ENCODE peak calls at places on chromosomes 13 and 19, in ten cellular contexts. J is SJSA1; M is breast epithelium; G is effector memory CD4-positive, alpha-beta T cell; H is fibroblast of lung; Z is uterus; P is CD8-positive, alpha-beta memory T cell; U is tibial nerve; V is transverse colon; T is heart right ventricle. W is an unnamed sample. For H3K4me1, the result is how much of the 10 kb centered on the place peaks cover.

GRCh38 chr19:48819366-48819816 is 8.6 kb upstream of the BCAT2 start:
- DNase-seq in J (no peak), M (peak), G (no peak), H (peak), Z (peak), P (no peak), U (peak), V (peak), T (peak), W (peak)

GRCh38 chr13:95463516-95463915 is 89.0 kb upstream of the CLDN10 start:
- DNase-seq in J (no peak), M (no peak), G (no peak), H (no peak), Z (no peak), P (no peak), U (no peak), V (no peak), T (no peak), W (no peak)

GRCh38 chr13:51707468-51707867 is 96.5 kb downstream of the DHRS12 start:
- DNase-seq in J (no peak), M (no peak), G (no peak), H (no peak), Z (no peak), P (no peak), U (no peak), V (no peak), T (no peak), W (no peak)

GRCh38 chr13:50123002-50123401 is 107.8 kb downstream of the KCNRG start:
- DNase-seq in J (no peak), M (no peak), G (no peak), H (no peak), Z (no peak), P (no peak), U (no peak), V (no peak), T (no peak), W (no peak)

GRCh38 chr13:40974460-40975407 is 44.4 kb downstream of the ELF1 start:
- DNase-seq in J (no peak), M (no peak), G (no peak), H (peak), Z (no peak), P (peak), U (no peak), V (peak), T (no peak), W (no peak)

GRCh38 chr13:60146491-60146890 is 17.2 kb downstream of the DIAPH3 start:
- DNase-seq in J (no peak), M (no peak), G (no peak), H (peak), Z (no peak), P (no peak), U (no peak), V (no peak), T (no peak), W (no peak)

GRCh38 chr19:42313096-42313839 is at the start of gene TMEM145:
- DNase-seq in J (no peak), M (no peak), G (no peak), H (peak), Z (no peak), P (no peak), U (no peak), V (peak), T (no peak), W (peak)

GRCh38 chr19:49817964-49818690 is at the start of gene MED25:
- DNase-seq in J (peak), M (peak), G (peak), H (peak), Z (peak), P (peak), U (peak), V (peak), T (peak), W (peak)

GRCh38 chr19:42069619-42070293 is at the start of gene GRIK5:
- DNase-seq in J (no peak), M (no peak), G (no peak), H (no peak), Z (no peak), P (no peak), U (no peak), V (no peak), T (no peak), W (no peak)

GRCh38 chr19:912181-913079 is 589 bp downstream of the R3HDM4 start:
- DNase-seq in J (no peak), M (peak), G (no peak), H (no peak), Z (no peak), P (no peak), U (no peak), V (no peak), T (no peak), W (no peak)

GRCh38 chr19:38684078-38684861 is 36.8 kb downstream of the ACTN4 start:
- DNase-seq in J (peak), M (peak), G (peak), H (peak), Z (peak), P (peak), U (peak), V (peak), T (peak), W (peak)

GRCh38 chr19:10078329-10078728 is 7.8 kb upstream of the SHFL start:
- DNase-seq in J (no peak), M (no peak), G (no peak), H (no peak), Z (no peak), P (no peak), U (no peak), V (no peak), T (no peak), W (no peak)

GRCh38 chr13:46181799-46182490 is at the start of gene LCP1:
- DNase-seq in J (no peak), M (peak), G (peak), H (no peak), Z (no peak), P (peak), U (no peak), V (peak), T (no peak), W (no peak)

GRCh38 chr13:110129076-110129475 is 177.9 kb downstream of the COL4A1 start:
- DNase-seq in J (peak), M (no peak), G (no peak), H (no peak), Z (no peak), P (no peak), U (no peak), V (no peak), T (no peak), W (no peak)

GRCh38 chr13:45827318-45827717 is 24.2 kb downstream of the SIAH3 start:
- DNase-seq in J (no peak), M (no peak), G (no peak), H (peak), Z (no peak), P (no peak), U (no peak), V (no peak), T (peak), W (no peak)

GRCh38 chr19:2719910-2720776 is 1.0 kb downstream of the DIRAS1 start:
- DNase-seq in J (peak), M (no peak), G (no peak), H (peak), Z (no peak), P (no peak), U (no peak), V (no peak), T (peak), W (peak)

GRCh38 chr13:65966991-65967451 is 1263.1 kb downstream of the PCDH9 start:
- DNase-seq in J (no peak), M (no peak), G (no peak), H (peak), Z (no peak), P (no peak), U (no peak), V (no peak), T (no peak), W (peak)

GRCh38 chr19:2561895-2562294 is 86.0 kb downstream of the GADD45B start:
- DNase-seq in J (no peak), M (no peak), G (peak), H (no peak), Z (no peak), P (peak), U (no peak), V (no peak), T (no peak), W (no peak)

GRCh38 chr13:84433024-84433423 is 550.8 kb upstream of the SLITRK1 start:
- DNase-seq in J (no peak), M (no peak), G (no peak), H (peak), Z (no peak), P (no peak), U (no peak), V (no peak), T (no peak), W (peak)

GRCh38 chr13:75226755-75227435 is 255.1 kb downstream of the TBC1D4 start:
- DNase-seq in J (no peak), M (no peak), G (no peak), H (peak), Z (no peak), P (no peak), U (no peak), V (no peak), T (no peak), W (peak)

GRCh38 chr13:103540394-103540793 is 474.2 kb upstream of the SLC10A2 start:
- DNase-seq in J (no peak), M (no peak), G (no peak), H (no peak), Z (no peak), P (no peak), U (no peak), V (no peak), T (no peak), W (no peak)

GRCh38 chr13:103731959-103732358 is 665.7 kb upstream of the SLC10A2 start:
- DNase-seq in J (no peak), M (no peak), G (no peak), H (no peak), Z (no peak), P (no peak), U (no peak), V (no peak), T (no peak), W (no peak)

GRCh38 chr19:49200238-49200862 is 42.8 kb downstream of the TRPM4 start:
- DNase-seq in J (no peak), M (no peak), G (no peak), H (no peak), Z (no peak), P (no peak), U (no peak), V (peak), T (no peak), W (no peak)

GRCh38 chr13:105603283-105603682 is 932.2 kb downstream of the EFNB2 start:
- DNase-seq in J (no peak), M (no peak), G (no peak), H (no peak), Z (no peak), P (no peak), U (no peak), V (peak), T (no peak), W (no peak)

GRCh38 chr13:20387441-20387971 is 138.2 kb downstream of the CRYL1 start:
- DNase-seq in J (no peak), M (no peak), G (no peak), H (peak), Z (no peak), P (no peak), U (no peak), V (no peak), T (no peak), W (peak)

GRCh38 chr19:45815501-45816216 is 551 bp upstream of the RSPH6A start:
- DNase-seq in J (no peak), M (no peak), G (no peak), H (peak), Z (no peak), P (no peak), U (no peak), V (no peak), T (no peak), W (no peak)

GRCh38 chr13:59666504-59666903 is 497.2 kb downstream of the DIAPH3 start:
- DNase-seq in J (no peak), M (no peak), G (no peak), H (peak), Z (no peak), P (no peak), U (no peak), V (no peak), T (no peak), W (no peak)

GRCh38 chr19:6876790-6877189 is 10.6 kb upstream of the ADGRE1 start:
- DNase-seq in J (no peak), M (no peak), G (no peak), H (no peak), Z (no peak), P (no peak), U (no peak), V (no peak), T (no peak), W (no peak)

GRCh38 chr13:30715357-30715756 is 20.0 kb upstream of the ALOX5AP start:
- DNase-seq in J (no peak), M (no peak), G (no peak), H (no peak), Z (no peak), P (no peak), U (no peak), V (no peak), T (no peak), W (no peak)

GRCh38 chr19:40584007-40584406 is 7.3 kb downstream of the SHKBP1 start:
- DNase-seq in J (no peak), M (no peak), G (no peak), H (no peak), Z (no peak), P (no peak), U (no peak), V (no peak), T (no peak), W (peak)

GRCh38 chr13:97107815-97108534 is 113.7 kb upstream of the OXGR1 start:
- DNase-seq in J (no peak), M (peak), G (no peak), H (peak), Z (no peak), P (no peak), U (no peak), V (no peak), T (no peak), W (no peak)

GRCh38 chr19:11373166-11373884 is 1.1 kb upstream of the SWSAP1 start:
- DNase-seq in J (no peak), M (no peak), G (no peak), H (peak), Z (no peak), P (no peak), U (no peak), V (no peak), T (no peak), W (peak)

GRCh38 chr13:62293081-62293480 is 877.4 kb upstream of the PCDH20 start:
- DNase-seq in J (no peak), M (no peak), G (no peak), H (peak), Z (no peak), P (no peak), U (no peak), V (no peak), T (no peak), W (peak)

GRCh38 chr13:41645313-41645712 is 188.0 kb downstream of the RGCC start:
- DNase-seq in J (peak), M (peak), G (no peak), H (peak), Z (peak), P (no peak), U (peak), V (no peak), T (no peak), W (peak)

GRCh38 chr19:16985403-16985802 is 41.2 kb downstream of the CPAMD8 start:
- DNase-seq in J (no peak), M (no peak), G (no peak), H (no peak), Z (no peak), P (no peak), U (no peak), V (no peak), T (no peak), W (no peak)

GRCh38 chr19:33401683-33402420 is 28.3 kb downstream of the CEBPG start:
- DNase-seq in J (no peak), M (no peak), G (no peak), H (no peak), Z (no peak), P (no peak), U (peak), V (no peak), T (no peak), W (no peak)

GRCh38 chr13:99227331-99227900 is 26.8 kb downstream of the UBAC2 start:
- DNase-seq in J (peak), M (no peak), G (no peak), H (no peak), Z (no peak), P (no peak), U (no peak), V (no peak), T (no peak), W (no peak)
- H3K4me1 ChIP-seq in J (under half), M (under half), G (half or more), H (under half), Z (under half), P (half or more), U (under half), V (under half), T (under half), W (under half)

DNA sequence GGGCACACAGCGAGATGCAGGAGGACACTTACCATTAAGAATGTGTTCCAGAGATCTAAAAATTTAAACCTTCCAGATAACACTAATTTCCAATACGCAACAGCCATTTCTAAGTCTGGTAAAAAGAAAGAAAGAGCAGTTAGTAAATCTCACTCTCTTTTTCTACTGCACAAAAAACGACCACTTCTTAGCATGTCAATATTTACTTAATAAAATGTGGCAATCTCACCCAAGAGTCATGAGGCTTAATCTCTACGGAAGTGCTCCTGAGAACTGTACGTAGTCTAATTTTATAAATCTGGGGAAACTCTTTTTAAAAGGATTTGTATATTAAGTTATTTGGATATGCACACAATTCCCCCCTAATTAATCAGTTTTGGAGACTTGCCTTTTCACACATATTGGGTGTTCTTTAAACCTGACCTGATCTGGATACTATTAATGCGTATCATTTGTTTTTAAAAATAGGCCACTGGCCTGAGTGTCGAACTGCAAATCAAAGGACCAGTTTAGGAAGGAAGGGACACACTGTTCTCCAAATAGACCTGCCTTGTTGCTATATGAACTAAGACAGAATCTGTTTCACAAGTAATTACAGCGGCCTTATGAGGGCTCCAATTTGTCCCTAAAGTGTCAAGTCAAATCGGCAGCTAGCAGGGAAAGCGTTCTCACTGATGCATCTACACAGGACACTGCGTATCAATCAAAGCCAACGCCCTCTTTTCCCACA is 7.9 kb upstream of the ADPRHL1 start:
- DNase-seq in J (no peak), M (no peak), G (no peak), H (no peak), Z (no peak), P (no peak), U (no peak), V (no peak), T (no peak), W (no peak)
- H3K27ac ChIP-seq in J (no peak), M (no peak), G (no peak), H (no peak), Z (no peak), P (no peak), U (no peak), V (no peak), T (peak), W (no peak)

GRCh38 chr19:51210385-51210784 is 14.5 kb upstream of the CD33 start:
- DNase-seq in J (no peak), M (no peak), G (no peak), H (no peak), Z (no peak), P (no peak), U (no peak), V (no peak), T (no peak), W (no peak)
- H3K4me1 ChIP-seq in J (under half), M (under half), G (under half), H (under half), Z (under half), P (under half), U (under half), V (under half), T (under half), W (under half)

GRCh38 chr13:73401769-73402168 is 343.0 kb downstream of the KLF5 start:
- DNase-seq in J (no peak), M (no peak), G (no peak), H (no peak), Z (no peak), P (no peak), U (no peak), V (no peak), T (no peak), W (no peak)
- H3K27ac ChIP-seq in J (no peak), M (no peak), G (no peak), H (no peak), Z (no peak), P (no peak), U (no peak), V (peak), T (no peak), W (no peak)

GRCh38 chr19:44677019-44677809 is 5.9 kb downstream of the CEACAM19 start:
- DNase-seq in J (no peak), M (no peak), G (no peak), H (peak), Z (no peak), P (no peak), U (no peak), V (no peak), T (no peak), W (peak)
- H3K4me1 ChIP-seq in J (under half), M (under half), G (under half), H (under half), Z (under half), P (under half), U (under half), V (under half), T (under half), W (under half)

GRCh38 chr13:36343766-36344165 is 2.4 kb downstream of the SPART start:
- DNase-seq in J (no peak), M (no peak), G (no peak), H (no peak), Z (no peak), P (no peak), U (no peak), V (no peak), T (no peak), W (no peak)
- H3K27ac ChIP-seq in J (peak), M (peak), G (no peak), H (no peak), Z (peak), P (no peak), U (peak), V (peak), T (peak), W (peak)

DNA sequence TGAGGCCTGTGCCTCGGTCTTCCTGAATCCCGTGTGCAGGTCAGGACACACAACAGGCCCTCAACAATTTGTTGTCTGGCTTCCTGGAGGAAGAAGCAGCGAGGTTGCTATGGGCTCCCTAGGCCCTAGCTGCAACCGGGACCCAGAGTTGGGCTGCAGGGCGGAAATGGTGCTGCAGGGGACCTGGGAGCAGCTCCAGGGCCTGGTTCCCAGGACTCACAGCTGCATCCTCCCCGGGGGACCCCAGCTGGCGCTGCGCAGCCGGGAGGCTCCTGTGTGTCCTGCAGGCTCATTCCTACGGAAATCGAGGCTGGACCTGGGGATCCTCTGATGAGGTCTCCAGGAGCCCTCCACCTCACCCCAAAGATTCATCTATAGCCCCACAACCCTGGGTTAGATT is 986 bp upstream of the TNFAIP8L1 start:
- DNase-seq in J (no peak), M (no peak), G (no peak), H (no peak), Z (no peak), P (no peak), U (no peak), V (no peak), T (peak), W (no peak)
- H3K4me1 ChIP-seq in J (under half), M (under half), G (under half), H (under half), Z (under half), P (half or more), U (under half), V (under half), T (under half), W (under half)

DNA sequence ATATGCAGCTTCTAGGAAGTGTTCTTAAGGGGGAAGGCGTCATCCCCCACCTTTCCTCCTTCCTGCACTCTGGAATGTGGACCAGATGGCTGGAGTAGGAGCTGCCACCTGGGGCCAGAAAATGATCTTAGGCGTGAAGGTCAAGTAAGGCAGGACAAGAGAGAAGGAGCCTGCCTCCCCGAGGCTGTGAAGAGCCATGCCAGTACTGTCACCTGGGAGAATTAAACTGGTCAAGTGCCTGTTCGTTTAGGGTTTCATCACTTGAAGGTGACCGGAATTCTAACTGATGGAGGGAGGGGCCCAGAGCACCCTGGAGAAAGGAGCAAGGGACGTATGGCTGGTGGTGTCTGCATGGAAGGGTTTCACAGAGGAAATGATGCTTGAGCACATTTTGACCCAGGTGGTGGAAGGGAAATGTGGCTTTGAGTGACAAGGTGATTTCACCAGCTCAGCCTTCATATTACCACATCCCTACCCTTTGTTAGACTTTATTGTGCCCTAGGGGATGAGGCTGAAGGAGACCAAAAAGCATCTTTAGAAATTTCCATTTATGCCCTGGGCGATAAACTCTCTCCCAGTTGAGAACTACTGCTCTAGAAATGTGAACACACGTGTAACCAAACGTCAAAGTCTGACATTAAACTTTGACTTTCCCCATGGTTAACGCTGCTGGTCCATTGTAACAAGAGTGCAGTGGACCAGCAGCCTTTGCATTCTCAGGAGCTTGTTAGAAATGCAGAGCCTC is 37.5 kb downstream of the PPP2R1A start:
- DNase-seq in J (no peak), M (no peak), G (no peak), H (no peak), Z (no peak), P (no peak), U (no peak), V (no peak), T (no peak), W (no peak)
- H3K27ac ChIP-seq in J (no peak), M (no peak), G (no peak), H (no peak), Z (no peak), P (no peak), U (no peak), V (no peak), T (no peak), W (no peak)